ENCODE peak calls at places on chromosome 11, in eight cellular contexts. U is stimulated activated CD4-positive, alpha-beta T cell treated with anti-CD3 and anti-CD28 coated beads, Interleukin-2, amount 100 ng/mL, for 48 hours; J is midbrain; B is CMK; G is endothelial cell; P is activated T-cell treated with anti-CD3 and anti-CD28 coated beads for 48 hours; F is HCT116; W is activated CD8-positive, alpha-beta memory T cell treated with anti-CD3 and anti-CD28 coated beads for 48 hours. O is an unnamed sample.

GRCh38 chr11:1074244-1075221 is at the start of gene MUC2:
- DNase-seq in F (no peak), U (no peak), J (no peak), W (no peak), G (peak; percentile 5), P (no peak), B (no peak), O (no peak)

GRCh38 chr11:2260491-2261364 is 9.7 kb downstream of the ASCL2 start:
- DNase-seq in U (no peak), W (no peak), J (no peak), F (no peak), G (no peak), P (no peak), B (no peak), O (no peak)

GRCh38 chr11:113831314-113831713 is 44.1 kb downstream of the USP28 start:
- DNase-seq in F (no peak), J (no peak), U (no peak), G (no peak), B (no peak), W (no peak), P (no peak), O (no peak)

GRCh38 chr11:28400236-28401100 is 292.3 kb downstream of the METTL15 start:
- DNase-seq in U (no peak), F (no peak), B (no peak), G (no peak), J (no peak), P (no peak), W (no peak), O (no peak)

GRCh38 chr11:87295237-87295636 is 257.5 kb downstream of the TMEM135 start:
- DNase-seq in G (no peak), W (no peak), P (no peak), F (no peak), B (no peak), J (no peak), U (no peak), O (no peak)

GRCh38 chr11:77073328-77074001 is 6.7 kb downstream of the CAPN5 start:
- DNase-seq in G (no peak), P (no peak), W (no peak), J (peak; percentile 32), F (peak; percentile 36), U (no peak), B (no peak), O (peak; percentile 45)

GRCh38 chr11:73662445-73663157 is 16.2 kb downstream of the PLEKHB1 start:
- DNase-seq in U (no peak), F (no peak), G (no peak), W (no peak), B (no peak), P (no peak), J (no peak), O (no peak)

GRCh38 chr11:75812542-75813040 is 2.4 kb upstream of the UVRAG start:
- DNase-seq in B (no peak), P (no peak), U (no peak), J (no peak), G (no peak), W (no peak), F (no peak), O (no peak)

GRCh38 chr11:83014951-83015350 is 56.7 kb downstream of the RAB30 start:
- DNase-seq in J (no peak), F (no peak), B (no peak), G (no peak), W (no peak), P (no peak), U (no peak), O (no peak)

GRCh38 chr11:66888282-66888681 is 31.4 kb downstream of the LRFN4 start:
- DNase-seq in G (no peak), U (no peak), J (no peak), B (no peak), W (no peak), P (no peak), F (no peak), O (no peak)

GRCh38 chr11:43197357-43197756 is 114.4 kb upstream of the API5 start:
- DNase-seq in U (no peak), B (no peak), W (no peak), P (no peak), F (no peak), J (no peak), G (no peak), O (no peak)

GRCh38 chr11:57798905-57799559 is 37.4 kb downstream of the CTNND1 start:
- DNase-seq in U (no peak), G (no peak), B (no peak), P (no peak), W (no peak), F (peak; percentile 94), J (no peak), O (no peak)

GRCh38 chr11:34184505-34185015 is 79.1 kb downstream of the NAT10 start:
- DNase-seq in B (no peak), W (no peak), J (no peak), F (no peak), U (no peak), G (no peak), P (no peak), O (no peak)